ENCODE peak calls at places on chromosome 19, in six cellular contexts. R, X, M, I, P and U are unnamed samples.

GRCh38 chr19:35120492-35120891 is 4.9 kb downstream of the FXYD3 start:
- DNase-seq in R (no peak), X (peak; percentile 93), M (no peak), I (no peak), P (peak; percentile 41), U (peak; percentile 70)

GRCh38 chr19:19997656-19998268 is 41.5 kb downstream of the ZNF682 start:
- DNase-seq in R (peak; percentile 11), X (no peak), M (peak; percentile 21), I (peak; percentile 50), P (no peak), U (no peak)

GRCh38 chr19:48798937-48799336 is 11.9 kb downstream of the BCAT2 start:
- DNase-seq in R (no peak), X (no peak), M (no peak), I (no peak), P (no peak), U (no peak)

GRCh38 chr19:5987077-5987818 is 9.3 kb upstream of the RANBP3 start:
- DNase-seq in R (peak; percentile 87), X (peak; percentile 81), M (no peak), I (peak; percentile 85), P (no peak), U (peak; percentile 81)

GRCh38 chr19:15779756-15780476 is 7.5 kb upstream of the OR10H5 start:
- DNase-seq in R (no peak), X (peak; percentile 20), M (peak; percentile 76), I (no peak), P (no peak), U (no peak)

GRCh38 chr19:4328243-4328990 is 10.2 kb downstream of the STAP2 start:
- DNase-seq in R (peak; percentile 100), X (no peak), M (peak; percentile 98), I (peak; percentile 96), P (peak; percentile 59), U (peak; percentile 66)

GRCh38 chr19:51356159-51356801 is 9.9 kb downstream of the ETFB start:
- DNase-seq in R (no peak), X (no peak), M (no peak), I (no peak), P (no peak), U (no peak)

GRCh38 chr19:17097593-17098126 is 22.1 kb downstream of the MYO9B start:
- DNase-seq in R (no peak), X (no peak), M (no peak), I (no peak), P (no peak), U (no peak)

GRCh38 chr19:48390188-48391099 is 907 bp downstream of the KDELR1 start:
- DNase-seq in R (peak; percentile 71), X (peak; percentile 46), M (peak; percentile 74), I (peak; percentile 77), P (no peak), U (no peak)

GRCh38 chr19:6215701-6216235 is 64.0 kb downstream of the MLLT1 start:
- DNase-seq in R (no peak), X (no peak), M (no peak), I (no peak), P (no peak), U (no peak)

GRCh38 chr19:51505904-51506303 is 4.3 kb upstream of the SIGLEC12 start:
- DNase-seq in R (no peak), X (no peak), M (no peak), I (no peak), P (no peak), U (no peak)

GRCh38 chr19:33902802-33903488 is 106.3 kb downstream of the KCTD15 start:
- DNase-seq in R (no peak), X (no peak), M (no peak), I (no peak), P (no peak), U (no peak)

GRCh38 chr19:35373492-35373891 is 2.6 kb downstream of the GPR42 start:
- DNase-seq in R (no peak), X (no peak), M (no peak), I (no peak), P (no peak), U (no peak)

GRCh38 chr19:4578552-4579248 is 19.2 kb upstream of the SEMA6B start:
- DNase-seq in R (no peak), X (no peak), M (no peak), I (no peak), P (no peak), U (no peak)

GRCh38 chr19:3196064-3196932 is 10.6 kb downstream of the NCLN start:
- DNase-seq in R (no peak), X (no peak), M (no peak), I (no peak), P (no peak), U (no peak)

GRCh38 chr19:31140717-31141116 is 208.5 kb downstream of the TSHZ3 start:
- DNase-seq in R (no peak), X (no peak), M (no peak), I (no peak), P (no peak), U (no peak)

GRCh38 chr19:12495002-12495802 is 10.6 kb upstream of the ZNF709 start:
- DNase-seq in R (peak; percentile 83), X (peak; percentile 92), M (peak; percentile 93), I (peak; percentile 86), P (peak; percentile 62), U (no peak)

GRCh38 chr19:54674021-54674617 is 11.3 kb downstream of the LILRB4 start:
- DNase-seq in R (no peak), X (peak; percentile 28), M (no peak), I (no peak), P (no peak), U (no peak)

GRCh38 chr19:52464798-52465470 is 11.6 kb downstream of the ZNF578 start:
- DNase-seq in R (peak; percentile 49), X (no peak), M (no peak), I (peak; percentile 30), P (no peak), U (no peak)

GRCh38 chr19:39969266-39969665 is 1.7 kb upstream of the PSMC4 start:
- DNase-seq in R (no peak), X (no peak), M (no peak), I (no peak), P (no peak), U (no peak)
- TF ChIP-seq CTCF in R (no peak), X (no peak), M (no peak), I (no peak), P (no peak), U (no peak)

DNA sequence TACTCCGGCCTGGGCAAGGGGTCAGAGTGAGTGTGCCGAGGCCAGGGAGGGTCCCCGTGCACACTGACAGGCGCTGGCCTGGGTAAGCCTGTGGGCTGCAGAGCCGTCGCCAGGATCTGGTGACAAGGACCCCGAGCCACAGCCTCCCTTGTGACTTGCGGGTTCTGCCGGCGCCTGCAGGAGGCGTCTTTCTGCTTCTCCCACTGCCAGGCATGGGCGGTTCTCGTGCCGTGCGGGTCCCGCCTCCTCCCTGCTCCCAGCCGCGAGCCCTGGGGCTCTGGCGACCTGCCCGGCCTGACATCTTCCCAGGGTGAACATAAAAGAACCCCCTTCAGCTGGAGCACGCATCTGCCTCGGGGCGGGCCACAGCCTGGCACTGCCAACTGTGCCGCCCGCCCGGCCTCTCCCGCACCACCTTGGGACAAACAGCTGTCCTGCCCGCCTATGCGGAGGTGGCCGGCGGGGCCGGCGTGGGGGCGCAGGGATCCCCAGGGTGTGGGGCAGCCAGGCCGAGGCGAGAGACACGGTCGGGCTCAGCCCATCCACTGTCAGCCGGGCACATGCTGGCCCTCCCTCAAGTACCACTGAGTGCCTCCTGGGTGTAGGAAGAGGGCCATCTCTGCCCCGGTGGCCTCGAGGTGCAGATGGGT is 1.5 kb upstream of the HCN2 start:
- DNase-seq in R (peak; percentile 72), X (no peak), M (peak; percentile 75), I (peak; percentile 71), P (peak; percentile 51), U (no peak)
- TF ChIP-seq CTCF in R (peak; percentile 40), X (peak; percentile 59), M (peak; percentile 51), I (no peak), P (peak; percentile 89), U (peak; percentile 77)

GRCh38 chr19:49809987-49810389 is 3.1 kb downstream of the FUZ start:
- DNase-seq in R (no peak), X (no peak), M (no peak), I (no peak), P (no peak), U (no peak)

GRCh38 chr19:49811328-49811727 is 1.8 kb downstream of the FUZ start:
- DNase-seq in R (no peak), X (no peak), M (no peak), I (no peak), P (no peak), U (no peak)

GRCh38 chr19:49807888-49808675 is 5.0 kb downstream of the FUZ start:
- DNase-seq in R (no peak), X (no peak), M (no peak), I (no peak), P (no peak), U (no peak)

GRCh38 chr19:49808762-49809154 is 4.3 kb downstream of the FUZ start:
- DNase-seq in R (peak; percentile 99), X (peak; percentile 92), M (peak; percentile 96), I (peak; percentile 94), P (no peak), U (peak; percentile 68)

DNA sequence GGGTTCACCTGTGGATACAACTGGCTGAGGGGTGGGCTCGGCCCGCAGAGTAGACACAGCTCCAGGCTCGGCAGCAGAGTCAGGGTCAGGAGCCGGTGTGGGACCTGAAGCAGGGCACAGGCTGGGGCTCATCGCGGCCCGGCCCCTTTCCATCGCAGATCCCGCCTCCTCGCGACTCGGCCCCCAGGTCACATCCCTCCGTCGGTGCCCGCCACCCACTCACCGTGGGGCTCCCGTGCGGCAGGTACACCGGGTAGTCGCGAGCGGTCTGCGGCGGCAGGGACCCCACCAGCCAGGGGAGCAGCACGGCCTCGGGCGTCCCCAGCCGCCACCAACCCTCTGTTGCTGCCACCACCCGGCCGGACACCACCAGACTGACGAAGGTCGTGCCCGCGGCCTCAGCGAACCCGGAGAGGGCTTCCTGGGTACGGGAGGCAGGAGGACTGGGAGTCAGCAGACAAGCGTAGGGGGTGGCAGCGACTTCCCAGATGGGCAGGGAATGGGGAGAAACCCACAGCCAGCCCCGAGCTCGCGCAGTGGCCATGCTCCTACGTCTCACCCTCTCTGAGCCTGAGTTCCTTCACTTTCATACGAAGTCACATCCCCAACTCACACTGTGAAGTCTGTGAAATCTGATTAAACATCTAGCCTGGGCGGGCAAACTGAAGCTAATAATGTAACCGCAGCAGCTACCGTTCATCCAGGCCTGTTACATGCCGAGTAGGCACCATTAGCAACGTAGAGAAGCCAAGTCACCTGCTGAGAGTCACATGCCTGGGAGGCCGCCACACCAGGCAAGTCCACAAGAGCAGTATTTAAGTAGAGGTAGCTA is 3.7 kb downstream of the FUZ start:
- DNase-seq in R (peak; percentile 61), X (peak; percentile 31), M (peak; percentile 75), I (peak; percentile 45), P (no peak), U (no peak)
- TF ChIP-seq CTCF in R (no peak), X (peak; percentile 25), M (peak; percentile 52), I (no peak), P (peak; percentile 16), U (no peak)

GRCh38 chr19:29119582-29119981 is 93.4 kb downstream of the UQCRFS1 start:
- DNase-seq in R (peak; percentile 38), X (no peak), M (no peak), I (peak; percentile 56), P (no peak), U (no peak)
- TF ChIP-seq CTCF in R (peak; percentile 41), X (no peak), M (peak; percentile 19), I (peak; percentile 26), P (peak; percentile 30), U (peak; percentile 21)